ENCODE peak calls at places on chromosomes 2 and 18, in eight cellular contexts. L is neuronal stem cell, A is mammary epithelial cell, E is fibroblast of lung, W is GM23338, D is PC-3, M is H9, B is mesenchymal stem cell. H is an unnamed sample.

GRCh38 chr2:141317986-141318385 is 812.8 kb downstream of the LRP1B start:
- DNase-seq in L (no peak), A (no peak), E (peak; percentile 33), W (no peak), D (peak; percentile 46), M (no peak), B (peak; percentile 66), H (no peak)

GRCh38 chr2:226351711-226352110 is 447.9 kb downstream of the IRS1 start:
- DNase-seq in L (no peak), A (no peak), E (no peak), W (no peak), D (no peak), M (no peak), B (no peak), H (no peak)

GRCh38 chr2:20241973-20242726 is 17.2 kb upstream of the SDC1 start:
- DNase-seq in L (no peak), A (no peak), E (no peak), W (peak; percentile 72), D (no peak), M (peak; percentile 62), B (no peak), H (no peak)

GRCh38 chr18:35278085-35278484 is 11.9 kb downstream of the ZSCAN30 start:
- DNase-seq in L (no peak), A (no peak), E (no peak), W (no peak), D (no peak), M (no peak), B (no peak), H (no peak)

GRCh38 chr2:201929627-201930026 is 104.0 kb upstream of the FZD7 start:
- DNase-seq in L (no peak), A (no peak), E (no peak), W (no peak), D (no peak), M (no peak), B (no peak), H (no peak)

GRCh38 chr2:127362486-127362885 is 25.3 kb downstream of the MAP3K2 start:
- DNase-seq in L (no peak), A (no peak), E (no peak), W (no peak), D (no peak), M (no peak), B (no peak), H (no peak)

GRCh38 chr18:67783215-67783946 is 266.9 kb upstream of the DSEL start:
- DNase-seq in L (no peak), A (peak; percentile 92), E (peak; percentile 94), W (no peak), D (peak; percentile 96), M (no peak), B (peak; percentile 93), H (peak; percentile 55)

GRCh38 chr2:174158003-174158402 is 90.3 kb downstream of the OLA1 start:
- DNase-seq in L (peak; percentile 20), A (peak; percentile 27), E (no peak), W (peak; percentile 90), D (peak; percentile 70), M (peak; percentile 65), B (peak; percentile 38), H (no peak)

GRCh38 chr18:10681581-10682367 is 155.9 kb downstream of the NAPG start:
- DNase-seq in L (no peak), A (no peak), E (no peak), W (no peak), D (no peak), M (no peak), B (no peak), H (no peak)

GRCh38 chr2:69059731-69060290 is 46.8 kb downstream of the ANTXR1 start:
- DNase-seq in L (no peak), A (no peak), E (peak; percentile 85), W (no peak), D (no peak), M (no peak), B (no peak), H (no peak)

GRCh38 chr2:127561371-127561770 is 25.9 kb downstream of the MYO7B start:
- DNase-seq in L (no peak), A (no peak), E (no peak), W (no peak), D (no peak), M (no peak), B (no peak), H (no peak)

GRCh38 chr18:59484796-59485328 is 125.8 kb upstream of the LMAN1 start:
- DNase-seq in L (no peak), A (no peak), E (peak; percentile 57), W (no peak), D (peak; percentile 14), M (no peak), B (peak; percentile 35), H (no peak)

GRCh38 chr2:168208652-168209051 is 38.7 kb downstream of the STK39 start:
- DNase-seq in L (no peak), A (peak; percentile 7), E (no peak), W (no peak), D (peak; percentile 25), M (no peak), B (no peak), H (no peak)

GRCh38 chr2:20585710-20586378 is 65.1 kb downstream of the HS1BP3 start:
- DNase-seq in L (no peak), A (no peak), E (no peak), W (no peak), D (no peak), M (no peak), B (no peak), H (no peak)

GRCh38 chr2:112724611-112725525 is 4.0 kb downstream of the NT5DC4 start:
- DNase-seq in L (no peak), A (no peak), E (no peak), W (peak; percentile 54), D (peak; percentile 35), M (peak; percentile 65), B (no peak), H (no peak)

GRCh38 chr2:20595439-20596192 is 55.3 kb downstream of the HS1BP3 start:
- DNase-seq in L (no peak), A (peak; percentile 51), E (peak; percentile 86), W (no peak), D (peak; percentile 57), M (no peak), B (peak; percentile 95), H (no peak)

GRCh38 chr18:79609841-79610281 is 69.7 kb upstream of the CTDP1 start:
- DNase-seq in L (no peak), A (no peak), E (no peak), W (no peak), D (no peak), M (no peak), B (no peak), H (no peak)

GRCh38 chr18:56326386-56327072 is 311.9 kb downstream of the TXNL1 start:
- DNase-seq in L (no peak), A (no peak), E (no peak), W (peak; percentile 43), D (no peak), M (no peak), B (no peak), H (no peak)

GRCh38 chr2:109438146-109438545 is 175.6 kb downstream of the SEPTIN10 start:
- DNase-seq in L (no peak), A (no peak), E (no peak), W (no peak), D (no peak), M (no peak), B (no peak), H (no peak)

GRCh38 chr2:106156305-106157288 is 37.5 kb downstream of the UXS1 start:
- DNase-seq in L (no peak), A (peak; percentile 86), E (peak; percentile 71), W (no peak), D (peak; percentile 93), M (no peak), B (no peak), H (no peak)

DNA sequence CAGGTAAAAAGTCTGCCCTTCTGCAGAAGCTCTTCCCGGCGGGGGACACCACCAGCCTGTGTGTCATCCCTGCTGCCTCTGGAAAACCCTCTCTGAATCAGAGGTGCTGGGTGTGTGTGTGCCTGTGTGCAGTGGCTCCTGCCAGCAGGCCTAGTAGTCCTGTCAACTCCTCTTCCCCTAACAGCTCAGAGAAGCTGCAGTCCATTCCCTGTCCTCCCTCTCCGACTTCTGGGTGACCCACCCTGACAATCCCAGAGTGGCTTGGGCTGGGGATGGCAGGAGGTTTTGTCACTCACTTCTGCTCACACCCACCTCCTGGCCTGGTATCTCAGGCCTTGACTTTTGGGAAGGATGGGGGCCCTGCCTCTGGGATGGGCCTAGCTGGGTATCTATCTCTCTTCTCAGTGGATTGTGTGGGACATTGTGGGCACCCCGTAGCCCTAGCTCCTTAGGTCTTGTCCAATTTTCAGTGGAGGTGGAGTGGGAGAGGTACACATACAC is 2.3 kb downstream of the WNT10A start:
- DNase-seq in L (no peak), A (peak; percentile 81), E (no peak), W (no peak), D (peak; percentile 32), M (no peak), B (no peak), H (no peak)
- H3K4me2 ChIP-seq in L (peak overlapping the region; percentile 2), A (no peak overlapping the region), E (no peak overlapping the region), W (no peak overlapping the region), D (no peak overlapping the region), M (no peak overlapping the region), B (no peak overlapping the region), H (peak overlapping the region; percentile 86)

DNA sequence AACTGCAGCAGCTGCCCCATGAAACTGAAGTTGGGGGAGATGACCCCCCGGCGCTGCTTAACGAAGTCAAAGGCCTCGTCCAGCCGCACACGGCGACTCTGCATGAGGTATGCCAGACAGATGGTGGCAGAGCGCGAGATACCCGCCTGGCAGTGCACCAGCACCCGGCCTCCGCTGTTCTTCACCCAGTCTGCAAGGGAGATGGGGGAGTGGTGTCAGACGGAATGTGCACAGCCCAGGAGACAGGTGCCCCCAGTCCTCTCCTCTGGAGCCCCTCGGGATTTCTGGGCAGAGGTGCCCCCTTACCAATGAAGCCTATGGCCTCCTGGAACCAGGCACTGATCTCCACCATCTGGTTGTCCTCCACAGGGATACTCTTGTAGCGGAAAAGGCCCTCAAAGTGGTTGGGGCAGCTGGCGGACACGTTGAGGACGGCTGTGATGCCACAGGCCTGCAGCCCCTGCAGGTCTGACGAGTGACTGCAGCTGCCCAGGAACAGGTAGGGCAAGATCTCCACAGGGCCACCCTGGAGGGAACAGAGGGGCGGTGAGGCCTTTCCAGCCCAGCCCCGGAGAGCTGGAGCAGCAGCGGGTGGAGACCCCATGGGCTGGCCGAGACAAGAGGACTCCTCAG is 1.3 kb downstream of the DUSP2 start:
- DNase-seq in L (no peak), A (no peak), E (no peak), W (peak; percentile 71), D (peak; percentile 48), M (peak; percentile 81), B (no peak), H (no peak)
- H3K4me1 ChIP-seq in L (peaks cover 20% of the 10 kb centered on the region), A (peaks cover 39% of the 10 kb centered on the region), E (peaks cover 4% of the 10 kb centered on the region), W (peaks cover 27% of the 10 kb centered on the region), D (peaks cover 14% of the 10 kb centered on the region), M (no peaks in the 10 kb centered on the region), B (peaks cover 28% of the 10 kb centered on the region), H (peaks cover 36% of the 10 kb centered on the region)

GRCh38 chr2:160322320-160322719 is 122.2 kb upstream of the ITGB6 start:
- DNase-seq in L (no peak), A (no peak), E (no peak), W (no peak), D (no peak), M (no peak), B (no peak), H (no peak)
- H3K4me2 ChIP-seq in L (no peak overlapping the region), A (no peak overlapping the region), E (no peak overlapping the region), W (no peak overlapping the region), D (no peak overlapping the region), M (no peak overlapping the region), B (no peak overlapping the region), H (no peak overlapping the region)

DNA sequence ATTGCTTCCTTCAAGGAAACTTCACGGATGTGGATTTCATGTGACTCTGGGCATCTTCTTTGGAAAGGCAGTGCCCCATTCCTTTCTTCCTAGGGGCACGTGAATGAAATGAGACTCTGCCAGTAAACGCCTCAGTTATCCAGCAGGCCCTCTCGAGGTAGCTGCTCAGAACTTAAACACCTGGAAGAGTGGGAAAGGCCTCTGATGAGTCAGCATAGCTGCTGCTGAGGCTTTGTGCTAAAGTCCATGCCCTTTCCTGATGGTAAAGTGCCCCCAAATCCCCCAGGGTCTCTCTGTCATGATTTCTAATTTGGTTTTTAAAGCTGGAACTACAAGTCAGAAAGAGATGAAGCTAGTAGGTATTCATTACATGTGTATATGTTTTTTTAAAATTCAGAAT is 3.8 kb downstream of the SLC1A4 start:
- DNase-seq in L (no peak), A (no peak), E (no peak), W (no peak), D (no peak), M (no peak), B (no peak), H (no peak)
- H3K4me1 ChIP-seq in L (peaks cover 5% of the 10 kb centered on the region), A (peaks cover 15% of the 10 kb centered on the region), E (peaks cover 3% of the 10 kb centered on the region), W (peaks cover 7% of the 10 kb centered on the region), D (peaks cover 8% of the 10 kb centered on the region), M (no peaks in the 10 kb centered on the region), B (peaks cover 10% of the 10 kb centered on the region), H (peaks cover 14% of the 10 kb centered on the region)

H was measured in keratinocyte.